ENCODE peak calls at places on chromosome 1, in ten cellular contexts. P is mesenchymal stem cell; U is CD4-positive, alpha-beta T cell; O is ovary; K is heart right ventricle; L is fibroblast of lung; J is substantia nigra; V is tibial artery; I is GM23338; Q is pancreas. M is an unnamed sample.

GRCh38 chr1:205519541-205520131 is 15.2 kb downstream of the CDK18 start:
- DNase-seq in P (peak; percentile 33), U (no peak), O (no peak), K (peak; percentile 49), L (peak; percentile 57), J (peak; percentile 45), V (no peak), I (peak; percentile 65), Q (no peak), M (no peak)

GRCh38 chr1:77762072-77762476 is 2.4 kb upstream of the USP33 start:
- DNase-seq in P (peak; percentile 75), U (no peak), O (no peak), K (no peak), L (peak; percentile 70), J (no peak), V (no peak), I (no peak), Q (no peak), M (no peak)

GRCh38 chr1:68198752-68199151 is 33.6 kb downstream of the WLS start:
- DNase-seq in P (no peak), U (no peak), O (no peak), K (no peak), L (no peak), J (no peak), V (no peak), I (no peak), Q (no peak), M (no peak)

GRCh38 chr1:38028671-38029070 is 16.1 kb downstream of the UTP11 start:
- DNase-seq in P (no peak), U (no peak), O (no peak), K (no peak), L (no peak), J (no peak), V (no peak), I (peak; percentile 49), Q (no peak), M (no peak)

GRCh38 chr1:17218939-17219338 is 14.0 kb downstream of the PADI1 start:
- DNase-seq in P (no peak), U (no peak), O (no peak), K (no peak), L (no peak), J (no peak), V (no peak), I (no peak), Q (no peak), M (no peak)

GRCh38 chr1:214538497-214538896 is 12.9 kb downstream of the PTPN14 start:
- DNase-seq in P (no peak), U (no peak), O (no peak), K (no peak), L (no peak), J (no peak), V (no peak), I (no peak), Q (no peak), M (no peak)

GRCh38 chr1:175757381-175758015 is 14.1 kb upstream of the TNR start:
- DNase-seq in P (peak; percentile 24), U (no peak), O (no peak), K (peak; percentile 25), L (no peak), J (no peak), V (no peak), I (peak; percentile 83), Q (peak; percentile 45), M (no peak)

GRCh38 chr1:145949219-145949618 is 8.6 kb downstream of the LIX1L start:
- DNase-seq in P (no peak), U (no peak), O (no peak), K (no peak), L (peak; percentile 66), J (no peak), V (no peak), I (no peak), Q (no peak), M (no peak)

GRCh38 chr1:68558321-68559026 is 61.6 kb upstream of the DEPDC1 start:
- DNase-seq in P (no peak), U (no peak), O (no peak), K (no peak), L (no peak), J (no peak), V (no peak), I (no peak), Q (no peak), M (no peak)

GRCh38 chr1:1609822-1610485 is 5.3 kb upstream of the MIB2 start:
- DNase-seq in P (no peak), U (no peak), O (no peak), K (no peak), L (no peak), J (no peak), V (no peak), I (no peak), Q (no peak), M (no peak)

GRCh38 chr1:161119017-161119378 is 1.1 kb downstream of the NIT1 start:
- DNase-seq in P (no peak), U (no peak), O (no peak), K (peak; percentile 52), L (no peak), J (no peak), V (no peak), I (peak; percentile 67), Q (peak; percentile 64), M (no peak)

GRCh38 chr1:195965475-195965874 is 642.8 kb downstream of the KCNT2 start:
- DNase-seq in P (no peak), U (no peak), O (no peak), K (no peak), L (no peak), J (no peak), V (no peak), I (no peak), Q (no peak), M (no peak)

GRCh38 chr1:195970209-195970608 is 638.0 kb downstream of the KCNT2 start:
- DNase-seq in P (no peak), U (no peak), O (no peak), K (no peak), L (no peak), J (no peak), V (no peak), I (no peak), Q (no peak), M (no peak)

GRCh38 chr1:195960580-195960979 is 647.7 kb downstream of the KCNT2 start:
- DNase-seq in P (no peak), U (no peak), O (no peak), K (no peak), L (no peak), J (no peak), V (no peak), I (peak; percentile 16), Q (no peak), M (no peak)

GRCh38 chr1:195962051-195962450 is 646.2 kb downstream of the KCNT2 start:
- DNase-seq in P (no peak), U (no peak), O (no peak), K (no peak), L (peak; percentile 3), J (no peak), V (no peak), I (no peak), Q (no peak), M (no peak)

DNA sequence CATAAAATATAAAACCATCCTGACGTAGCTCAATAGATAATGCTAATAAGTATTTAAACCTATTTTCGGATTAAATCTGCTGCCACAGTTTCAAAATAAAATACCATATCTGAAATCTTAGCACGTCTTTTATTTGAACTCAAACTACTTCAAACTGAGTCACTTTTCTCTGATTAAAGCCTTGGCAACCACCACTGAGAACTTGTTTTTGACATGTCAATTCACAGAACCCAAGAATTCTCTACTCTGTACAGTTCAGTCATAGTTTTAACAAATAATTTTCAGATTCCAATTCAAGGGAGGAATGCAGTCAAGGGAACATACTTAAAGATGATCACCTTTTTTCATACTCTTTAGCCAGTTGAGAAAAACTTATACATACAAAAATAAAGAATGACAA is 643.2 kb downstream of the KCNT2 start:
- DNase-seq in P (no peak), U (no peak), O (no peak), K (no peak), L (no peak), J (no peak), V (no peak), I (no peak), Q (no peak), M (no peak)
- H3K27ac ChIP-seq in P (no peak overlapping the region), U (no peak overlapping the region), O (no peak overlapping the region), K (no peak overlapping the region), L (no peak overlapping the region), J (no peak overlapping the region), V (no peak overlapping the region), I (no peak overlapping the region), Q (no peak overlapping the region), M (no peak overlapping the region)

GRCh38 chr1:27967106-27967883 is 7.5 kb downstream of the XKR8 start:
- DNase-seq in P (no peak), U (no peak), O (no peak), K (no peak), L (no peak), J (no peak), V (no peak), I (no peak), Q (no peak), M (no peak)
- H3K27ac ChIP-seq in P (no peak overlapping the region), U (no peak overlapping the region), O (no peak overlapping the region), K (no peak overlapping the region), L (no peak overlapping the region), J (peak overlapping the region; percentile 35), V (no peak overlapping the region), I (no peak overlapping the region), Q (no peak overlapping the region), M (no peak overlapping the region)

GRCh38 chr1:10782491-10783244 is 13.8 kb downstream of the CASZ1 start:
- DNase-seq in P (no peak), U (no peak), O (no peak), K (no peak), L (no peak), J (no peak), V (no peak), I (no peak), Q (no peak), M (no peak)

GRCh38 chr1:10787274-10787673 is 9.2 kb downstream of the CASZ1 start:
- DNase-seq in P (no peak), U (no peak), O (no peak), K (no peak), L (no peak), J (no peak), V (no peak), I (no peak), Q (no peak), M (no peak)

GRCh38 chr1:10785855-10786638 is 10.4 kb downstream of the CASZ1 start:
- DNase-seq in P (no peak), U (no peak), O (no peak), K (no peak), L (no peak), J (no peak), V (no peak), I (no peak), Q (no peak), M (no peak)

GRCh38 chr1:10788592-10789006 is 7.8 kb downstream of the CASZ1 start:
- DNase-seq in P (peak; percentile 13), U (no peak), O (no peak), K (peak; percentile 73), L (no peak), J (no peak), V (no peak), I (peak; percentile 54), Q (peak; percentile 61), M (peak; percentile 36)

GRCh38 chr1:10784998-10785854 is 11.2 kb downstream of the CASZ1 start:
- DNase-seq in P (no peak), U (no peak), O (no peak), K (no peak), L (no peak), J (no peak), V (no peak), I (no peak), Q (no peak), M (no peak)
- H3K27ac ChIP-seq in P (no peak overlapping the region), U (no peak overlapping the region), O (no peak overlapping the region), K (no peak overlapping the region), L (no peak overlapping the region), J (no peak overlapping the region), V (no peak overlapping the region), I (no peak overlapping the region), Q (no peak overlapping the region), M (no peak overlapping the region)

GRCh38 chr1:201925961-201926585 is 20.3 kb downstream of the LMOD1 start:
- DNase-seq in P (no peak), U (no peak), O (no peak), K (no peak), L (peak; percentile 72), J (no peak), V (no peak), I (no peak), Q (no peak), M (no peak)
- H3K27ac ChIP-seq in P (no peak overlapping the region), U (no peak overlapping the region), O (no peak overlapping the region), K (no peak overlapping the region), L (no peak overlapping the region), J (no peak overlapping the region), V (peak overlapping the region; percentile 95), I (no peak overlapping the region), Q (no peak overlapping the region), M (no peak overlapping the region)

M was measured in prostate gland.